ENCODE peak calls at places on chromosomes 12 and 14, in nine cellular contexts. E, U, B, F, Y, H, Q, V and J are unnamed samples.

GRCh38 chr12:47207005-47207717 is 127.4 kb upstream of the AMIGO2 start:
- DNase-seq in Q (no peak), B (no peak), F (no peak), E (no peak), U (peak), H (no peak), Y (no peak), V (no peak), J (no peak)

GRCh38 chr14:31154956-31155355 is 52.6 kb downstream of the HECTD1 start:
- DNase-seq in F (no peak), U (no peak), B (peak), H (no peak), V (peak), Q (no peak), E (no peak), Y (no peak), J (no peak)

GRCh38 chr12:66087365-66087943 is 43.1 kb downstream of the LLPH start:
- DNase-seq in U (no peak), B (peak), E (peak), V (peak), F (peak), Y (peak), H (peak), Q (peak), J (no peak)

GRCh38 chr12:41545761-41546160 is 357.6 kb downstream of the PDZRN4 start:
- DNase-seq in H (no peak), Y (no peak), Q (no peak), F (no peak), B (no peak), V (no peak), E (no peak), U (no peak), J (no peak)

GRCh38 chr14:20707622-20708021 is 19.1 kb downstream of the ANG start:
- DNase-seq in Q (no peak), H (no peak), V (peak), B (no peak), F (no peak), E (no peak), U (no peak), Y (no peak), J (no peak)

GRCh38 chr14:52272375-52272774 is 4.9 kb downstream of the PTGDR start:
- DNase-seq in E (no peak), Q (peak), U (no peak), V (no peak), Y (peak), H (peak), F (no peak), B (peak), J (no peak)

GRCh38 chr12:116592116-116592637 is 33.0 kb downstream of the MAP1LC3B2 start:
- DNase-seq in H (no peak), Y (no peak), F (no peak), E (no peak), V (no peak), B (peak), Q (no peak), U (peak), J (no peak)

GRCh38 chr12:78933014-78933413 is 68.4 kb downstream of the SYT1 start:
- DNase-seq in F (no peak), U (no peak), B (peak), Q (no peak), E (no peak), Y (no peak), V (peak), H (no peak), J (no peak)

GRCh38 chr12:68432622-68433021 is 100.5 kb upstream of the MDM1 start:
- DNase-seq in H (no peak), U (no peak), F (no peak), Y (no peak), E (no peak), Q (no peak), B (no peak), V (peak), J (no peak)

GRCh38 chr12:3538691-3539030 is 47.7 kb downstream of the PRMT8 start:
- DNase-seq in H (no peak), Q (no peak), F (no peak), Y (no peak), B (no peak), U (no peak), V (no peak), E (no peak), J (no peak)

GRCh38 chr14:93928184-93929047 is 1.3 kb downstream of the FAM181A start:
- DNase-seq in E (no peak), Y (no peak), V (no peak), F (no peak), U (no peak), Q (no peak), B (no peak), H (no peak), J (no peak)

GRCh38 chr12:59834659-59835474 is 239.0 kb downstream of the SLC16A7 start:
- DNase-seq in B (peak), U (no peak), E (peak), F (no peak), Y (no peak), Q (peak), H (peak), V (peak), J (no peak)

GRCh38 chr14:95363468-95363954 is 43.8 kb upstream of the CLMN start:
- DNase-seq in F (no peak), H (no peak), V (no peak), B (no peak), E (no peak), U (no peak), Q (no peak), Y (no peak), J (no peak)

GRCh38 chr14:54567224-54567633 is 301 bp downstream of the SAMD4A start:
- DNase-seq in U (peak), Q (no peak), V (peak), Y (peak), F (peak), E (peak), H (no peak), B (peak), J (no peak)

GRCh38 chr12:94553130-94553519 is 93.5 kb upstream of the CEP83 start:
- DNase-seq in Q (peak), E (no peak), F (no peak), V (peak), U (no peak), B (peak), H (peak), Y (no peak), J (no peak)

GRCh38 chr12:39628836-39629235 is 9.2 kb upstream of the ABCD2 start:
- DNase-seq in U (no peak), V (no peak), B (no peak), E (no peak), H (no peak), Q (no peak), Y (no peak), F (no peak), J (no peak)

GRCh38 chr12:46264057-46264456 is 4.8 kb downstream of the SLC38A1 start:
- DNase-seq in Q (peak), V (peak), F (no peak), U (no peak), E (no peak), H (no peak), B (peak), Y (no peak), J (no peak)

GRCh38 chr12:76020731-76021672 is 10.6 kb downstream of the PHLDA1 start:
- DNase-seq in V (peak), F (no peak), H (peak), Q (peak), Y (no peak), E (no peak), B (peak), U (peak), J (no peak)

GRCh38 chr12:130356222-130356621 is 18.5 kb downstream of the PIWIL1 start:
- DNase-seq in Y (no peak), F (no peak), V (no peak), B (no peak), E (no peak), H (no peak), Q (no peak), U (no peak), J (no peak)

GRCh38 chr12:107359382-107359781 is 266.0 kb upstream of the CRY1 start:
- DNase-seq in B (peak), V (peak), U (no peak), F (no peak), Q (peak), E (no peak), Y (no peak), H (peak), J (no peak)

GRCh38 chr14:61561144-61561543 is 134.2 kb upstream of the HIF1A start:
- DNase-seq in B (peak), H (peak), V (peak), E (no peak), U (no peak), Y (no peak), F (no peak), Q (peak), J (no peak)

GRCh38 chr14:49768301-49769121 is 558 bp downstream of the KLHDC2 start:
- DNase-seq in B (peak), V (peak), E (peak), Y (peak), H (peak), Q (peak), U (peak), F (peak), J (no peak)

GRCh38 chr14:74913986-74914573 is 9.0 kb downstream of the RPS6KL1 start:
- DNase-seq in Q (peak), Y (peak), F (peak), B (peak), H (peak), V (peak), U (peak), E (peak), J (no peak)

DNA sequence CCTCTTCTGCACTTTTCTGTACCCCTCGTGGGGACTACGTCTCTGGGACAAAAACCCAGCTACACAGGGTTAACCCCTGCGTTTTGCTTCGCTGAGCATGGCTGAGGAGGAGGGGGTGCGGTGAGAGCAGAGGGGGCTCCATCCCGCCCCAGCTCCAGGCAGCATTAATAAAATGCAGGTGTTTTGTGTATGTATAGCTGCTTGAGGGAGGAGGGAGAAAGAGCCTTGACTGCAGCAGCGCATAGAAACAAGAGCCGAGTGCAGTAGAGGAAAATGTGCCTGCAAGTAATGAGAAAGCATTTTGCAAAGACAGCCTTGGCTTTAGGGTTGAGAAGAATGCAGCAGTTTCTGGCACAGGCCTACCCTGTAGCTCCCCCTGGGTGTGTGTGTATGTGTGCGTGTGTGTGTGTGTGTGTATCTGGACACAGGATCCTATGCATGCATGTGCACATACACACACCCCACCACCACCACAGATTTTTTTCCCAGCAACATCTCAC is 103.9 kb downstream of the ZFP36L1 start:
- DNase-seq in F (no peak), E (peak), Q (peak), B (peak), H (peak), U (no peak), Y (no peak), V (peak), J (no peak)
- TF ChIP-seq CTCF in F (no peak), E (no peak), Q (peak), B (peak), H (peak), U (no peak), Y (no peak), V (peak), J (peak)

GRCh38 chr12:64273527-64274403 is 51.7 kb upstream of the KICS2 start:
- DNase-seq in E (peak), H (peak), Y (peak), U (no peak), B (peak), F (no peak), V (no peak), Q (peak), J (no peak)
- TF ChIP-seq CTCF in E (peak), H (peak), Y (peak), U (no peak), B (peak), F (peak), V (peak), Q (peak), J (peak)

GRCh38 chr12:15712823-15713663 is 76.1 kb downstream of the EPS8 start:
- DNase-seq in U (peak), Q (no peak), F (no peak), B (no peak), Y (no peak), V (no peak), E (no peak), H (no peak), J (no peak)
- TF ChIP-seq CTCF in U (no peak), Q (no peak), F (no peak), B (no peak), Y (no peak), V (no peak), E (no peak), H (no peak), J (no peak)

DNA sequence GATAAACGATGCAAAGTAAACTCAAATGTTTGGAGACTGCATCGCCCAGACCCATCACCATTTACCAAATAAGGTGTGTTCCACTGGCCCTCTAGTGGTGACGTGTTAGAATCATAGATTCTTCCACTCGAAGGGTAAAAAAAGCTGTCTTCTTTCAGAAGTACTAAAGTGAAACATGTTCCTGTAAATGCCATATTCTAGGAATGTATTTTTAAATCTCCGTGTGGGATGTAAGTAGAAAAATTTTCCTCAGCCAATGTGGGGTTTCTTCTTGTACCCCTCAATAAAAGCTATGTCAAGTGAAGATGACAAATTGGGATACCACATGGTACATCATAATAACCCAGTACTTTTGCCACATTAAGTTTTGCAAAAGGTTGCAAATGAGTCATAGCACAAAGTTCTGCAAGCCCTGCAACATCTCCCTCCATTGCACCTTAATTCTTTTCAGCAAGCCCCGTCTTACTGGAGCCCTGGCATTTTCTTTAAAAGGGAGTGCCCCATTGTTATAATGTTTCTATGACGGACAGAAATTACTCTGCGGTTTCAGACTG is 100.8 kb downstream of the CCER1 start:
- DNase-seq in V (peak), B (peak), E (peak), Y (peak), F (no peak), Q (peak), U (no peak), H (peak), J (no peak)
- TF ChIP-seq CTCF in V (peak), B (peak), E (peak), Y (peak), F (peak), Q (peak), U (peak), H (peak), J (peak)

GRCh38 chr12:98838282-98838681 is 193.2 kb downstream of the APAF1 start:
- DNase-seq in V (peak), E (no peak), Y (no peak), H (peak), F (no peak), B (peak), Q (no peak), U (no peak), J (no peak)
- TF ChIP-seq CTCF in V (peak), E (peak), Y (peak), H (peak), F (peak), B (peak), Q (peak), U (no peak), J (peak)

DNA sequence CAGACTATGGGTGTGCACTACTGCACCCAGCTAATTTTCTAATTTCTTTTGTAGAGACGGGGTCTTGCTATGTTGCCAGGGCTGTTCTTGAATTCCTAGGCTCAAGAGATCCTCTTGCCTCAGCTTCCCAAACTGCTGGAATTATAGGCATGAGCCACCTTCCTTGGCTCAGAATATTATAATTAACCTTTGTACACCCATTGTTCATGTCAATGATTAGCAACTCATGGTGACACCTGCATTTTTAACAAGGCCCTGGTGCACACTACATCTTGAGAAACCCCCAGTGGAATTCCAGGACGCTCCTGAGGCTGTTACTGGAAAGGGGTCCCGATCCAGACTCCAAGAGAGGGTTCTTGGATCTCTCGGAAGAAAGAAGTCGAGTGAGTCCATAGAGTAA is 28.3 kb upstream of the CCDC63 start:
- DNase-seq in Q (no peak), U (no peak), F (no peak), B (no peak), Y (no peak), H (no peak), E (no peak), V (no peak), J (no peak)
- TF ChIP-seq CTCF in Q (no peak), U (no peak), F (no peak), B (no peak), Y (no peak), H (no peak), E (no peak), V (no peak), J (no peak)